ENCODE peak calls at places on chromosome 18, in nine cellular contexts. P is psoas muscle; A is transverse colon; O is right lobe of liver; Z is colonic mucosa; Y is thoracic aorta; G is heart left ventricle; E is stomach; V is CD4-positive, alpha-beta memory T cell. S is an unnamed sample. For H3K27me3, the result is how much of the 10 kb centered on the place peaks cover.

GRCh38 chr18:74281639-74282358 is 10.0 kb downstream of the CYB5A start:
- DNase-seq in P (peak), A (peak), O (no peak), Z (peak), Y (no peak), G (no peak), E (no peak), V (no peak), S (no peak)

GRCh38 chr18:27887287-27887686 is 289.6 kb downstream of the CDH2 start:
- DNase-seq in P (no peak), A (no peak), O (no peak), Z (no peak), Y (no peak), G (no peak), E (no peak), V (no peak), S (no peak)

GRCh38 chr18:68431922-68432198 is 283.0 kb downstream of the TMX3 start:
- DNase-seq in P (no peak), A (no peak), O (no peak), Z (no peak), Y (no peak), G (no peak), E (no peak), V (no peak), S (no peak)

GRCh38 chr18:61690418-61691138 is 202.2 kb downstream of the RNF152 start:
- DNase-seq in P (no peak), A (no peak), O (peak), Z (peak), Y (no peak), G (no peak), E (no peak), V (no peak), S (no peak)

GRCh38 chr18:34595673-34596072 is 114.4 kb upstream of the DTNA start:
- DNase-seq in P (no peak), A (no peak), O (no peak), Z (no peak), Y (no peak), G (no peak), E (no peak), V (no peak), S (no peak)

GRCh38 chr18:45666520-45666919 is 51.2 kb downstream of the SLC14A2 start:
- DNase-seq in P (no peak), A (no peak), O (no peak), Z (no peak), Y (no peak), G (no peak), E (no peak), V (peak), S (no peak)

GRCh38 chr18:37502601-37503000 is 63.0 kb downstream of the CELF4 start:
- DNase-seq in P (no peak), A (no peak), O (no peak), Z (no peak), Y (no peak), G (no peak), E (no peak), V (no peak), S (no peak)

GRCh38 chr18:33946322-33946721 is 278.4 kb downstream of the NOL4 start:
- DNase-seq in P (no peak), A (no peak), O (no peak), Z (no peak), Y (no peak), G (no peak), E (no peak), V (no peak), S (no peak)

GRCh38 chr18:59961086-59961485 is 61.3 kb downstream of the PMAIP1 start:
- DNase-seq in P (no peak), A (peak), O (no peak), Z (no peak), Y (no peak), G (no peak), E (no peak), V (no peak), S (no peak)

GRCh38 chr18:33676593-33676992 is 98.6 kb downstream of the ASXL3 start:
- DNase-seq in P (no peak), A (no peak), O (no peak), Z (no peak), Y (no peak), G (no peak), E (no peak), V (no peak), S (no peak)

GRCh38 chr18:61333746-61334490 is 688 bp downstream of the CDH20 start:
- DNase-seq in P (no peak), A (no peak), O (no peak), Z (no peak), Y (no peak), G (no peak), E (no peak), V (no peak), S (no peak)

GRCh38 chr18:2494921-2495320 is 76.4 kb downstream of the METTL4 start:
- DNase-seq in P (no peak), A (no peak), O (no peak), Z (no peak), Y (no peak), G (no peak), E (no peak), V (no peak), S (no peak)

GRCh38 chr18:58501033-58501432 is 127.9 kb downstream of the ALPK2 start:
- DNase-seq in P (no peak), A (no peak), O (no peak), Z (no peak), Y (no peak), G (no peak), E (no peak), V (no peak), S (no peak)

GRCh38 chr18:3057526-3057925 is 44.6 kb upstream of the LPIN2 start:
- DNase-seq in P (no peak), A (no peak), O (no peak), Z (no peak), Y (no peak), G (no peak), E (no peak), V (no peak), S (no peak)

GRCh38 chr18:26233208-26233607 is 7.0 kb downstream of the TAF4B start:
- DNase-seq in P (no peak), A (no peak), O (no peak), Z (no peak), Y (no peak), G (no peak), E (no peak), V (no peak), S (no peak)

GRCh38 chr18:26624443-26624842 is 76.1 kb upstream of the KCTD1 start:
- DNase-seq in P (no peak), A (no peak), O (no peak), Z (no peak), Y (no peak), G (no peak), E (no peak), V (no peak), S (no peak)

GRCh38 chr18:59229191-59229590 is 9.2 kb downstream of the GRP start:
- DNase-seq in P (no peak), A (no peak), O (no peak), Z (no peak), Y (no peak), G (no peak), E (no peak), V (no peak), S (no peak)

GRCh38 chr18:21314721-21315120 is 72.7 kb downstream of the GREB1L start:
- DNase-seq in P (no peak), A (no peak), O (no peak), Z (no peak), Y (no peak), G (no peak), E (no peak), V (no peak), S (no peak)

GRCh38 chr18:44880170-44880569 is 199.5 kb downstream of the SETBP1 start:
- DNase-seq in P (no peak), A (no peak), O (no peak), Z (no peak), Y (no peak), G (no peak), E (no peak), V (no peak), S (no peak)

GRCh38 chr18:9814431-9814830 is 71.3 kb upstream of the TXNDC2 start:
- DNase-seq in P (no peak), A (no peak), O (no peak), Z (no peak), Y (no peak), G (no peak), E (no peak), V (no peak), S (no peak)

GRCh38 chr18:80238651-80239260 is 8.6 kb downstream of the PARD6G start:
- DNase-seq in P (no peak), A (no peak), O (no peak), Z (no peak), Y (no peak), G (no peak), E (no peak), V (no peak), S (no peak)

GRCh38 chr18:56563568-56563967 is 74.8 kb downstream of the TXNL1 start:
- DNase-seq in P (no peak), A (no peak), O (no peak), Z (no peak), Y (no peak), G (no peak), E (no peak), V (no peak), S (no peak)

GRCh38 chr18:63470751-63471150 is 6.0 kb upstream of the SERPINB5 start:
- DNase-seq in P (no peak), A (no peak), O (no peak), Z (no peak), Y (no peak), G (no peak), E (no peak), V (no peak), S (no peak)

GRCh38 chr18:10526211-10526949 is 553 bp downstream of the NAPG start:
- DNase-seq in P (peak), A (peak), O (peak), Z (peak), Y (no peak), G (peak), E (peak), V (no peak), S (peak)

GRCh38 chr18:56323673-56324072 is 314.7 kb downstream of the TXNL1 start:
- DNase-seq in P (no peak), A (no peak), O (no peak), Z (no peak), Y (no peak), G (no peak), E (no peak), V (no peak), S (no peak)

GRCh38 chr18:39173022-39173421 is 1607.4 kb upstream of the CELF4 start:
- DNase-seq in P (no peak), A (no peak), O (no peak), Z (no peak), Y (no peak), G (no peak), E (no peak), V (no peak), S (no peak)

GRCh38 chr18:21270453-21270852 is 28.4 kb downstream of the GREB1L start:
- DNase-seq in P (no peak), A (no peak), O (no peak), Z (no peak), Y (no peak), G (no peak), E (no peak), V (no peak), S (no peak)

GRCh38 chr18:69948919-69949537 is 1.4 kb upstream of the CD226 start:
- DNase-seq in P (no peak), A (peak), O (peak), Z (peak), Y (peak), G (peak), E (peak), V (no peak), S (no peak)

GRCh38 chr18:36183987-36184386 is 3.3 kb upstream of the MOCOS start:
- DNase-seq in P (no peak), A (no peak), O (no peak), Z (no peak), Y (no peak), G (no peak), E (no peak), V (no peak), S (no peak)

GRCh38 chr18:9808530-9809241 is 77.1 kb upstream of the TXNDC2 start:
- DNase-seq in P (no peak), A (no peak), O (no peak), Z (no peak), Y (no peak), G (no peak), E (no peak), V (no peak), S (no peak)

GRCh38 chr18:8450898-8451665 is 158.2 kb upstream of the RAB12 start:
- DNase-seq in P (no peak), A (no peak), O (no peak), Z (no peak), Y (no peak), G (peak), E (no peak), V (no peak), S (no peak)

GRCh38 chr18:70553961-70554325 is 265.1 kb downstream of the SOCS6 start:
- DNase-seq in P (no peak), A (no peak), O (no peak), Z (no peak), Y (no peak), G (no peak), E (no peak), V (no peak), S (no peak)

GRCh38 chr18:10059610-10060468 is 146.0 kb downstream of the VAPA start:
- DNase-seq in P (no peak), A (no peak), O (no peak), Z (no peak), Y (no peak), G (peak), E (no peak), V (no peak), S (no peak)

GRCh38 chr18:27428716-27429475 is 243.8 kb upstream of the CHST9 start:
- DNase-seq in P (no peak), A (no peak), O (no peak), Z (no peak), Y (no peak), G (no peak), E (no peak), V (no peak), S (no peak)

GRCh38 chr18:46575851-46576250 is 81.2 kb downstream of the LOXHD1 start:
- DNase-seq in P (no peak), A (no peak), O (no peak), Z (no peak), Y (no peak), G (no peak), E (no peak), V (no peak), S (no peak)

GRCh38 chr18:58143391-58143790 is 99.4 kb downstream of the NEDD4L start:
- DNase-seq in P (no peak), A (no peak), O (no peak), Z (no peak), Y (no peak), G (no peak), E (no peak), V (no peak), S (no peak)

GRCh38 chr18:49730951-49731391 is 82.4 kb downstream of the ACAA2 start:
- DNase-seq in P (no peak), A (no peak), O (no peak), Z (no peak), Y (no peak), G (no peak), E (no peak), V (no peak), S (no peak)

GRCh38 chr18:13221821-13222220 is 3.3 kb downstream of the LDLRAD4 start:
- DNase-seq in P (peak), A (peak), O (no peak), Z (peak), Y (no peak), G (peak), E (no peak), V (no peak), S (no peak)
- H3K27me3 ChIP-seq in P (under half), A (under half), O (under half), Z (under half), Y (under half), G (under half), E (under half), V (under half), S (under half)

GRCh38 chr18:23689616-23690504 is 607 bp downstream of the LAMA3 start:
- DNase-seq in P (no peak), A (no peak), O (peak), Z (peak), Y (no peak), G (peak), E (peak), V (no peak), S (no peak)

GRCh38 chr18:23693849-23694248 is 4.6 kb downstream of the LAMA3 start:
- DNase-seq in P (no peak), A (peak), O (no peak), Z (no peak), Y (no peak), G (no peak), E (peak), V (no peak), S (no peak)

GRCh38 chr18:23688528-23688927 is 725 bp upstream of the LAMA3 start:
- DNase-seq in P (no peak), A (no peak), O (no peak), Z (no peak), Y (no peak), G (no peak), E (no peak), V (no peak), S (no peak)

GRCh38 chr18:23689031-23689615 is at the start of gene LAMA3:
- DNase-seq in P (peak), A (peak), O (peak), Z (peak), Y (no peak), G (peak), E (peak), V (peak), S (peak)

GRCh38 chr18:23690505-23691068 is 1.3 kb downstream of the LAMA3 start:
- DNase-seq in P (no peak), A (no peak), O (no peak), Z (no peak), Y (no peak), G (no peak), E (no peak), V (no peak), S (no peak)
- H3K27me3 ChIP-seq in P (under half), A (under half), O (under half), Z (under half), Y (under half), G (under half), E (under half), V (under half), S (under half)

GRCh38 chr18:50989711-50990110 is 21.9 kb downstream of the ELAC1 start:
- DNase-seq in P (no peak), A (no peak), O (no peak), Z (no peak), Y (no peak), G (no peak), E (no peak), V (no peak), S (no peak)
- H3K27me3 ChIP-seq in P (under half), A (under half), O (under half), Z (under half), Y (under half), G (under half), E (under half), V (under half), S (under half)

GRCh38 chr18:78891185-78891762 is 88.3 kb upstream of the SALL3 start:
- DNase-seq in P (no peak), A (no peak), O (no peak), Z (no peak), Y (no peak), G (no peak), E (no peak), V (no peak), S (no peak)
- H3K27me3 ChIP-seq in P (under half), A (under half), O (under half), Z (under half), Y (under half), G (under half), E (under half), V (under half), S (under half)

GRCh38 chr18:48215876-48216638 is 193.1 kb downstream of the ZBTB7C start:
- DNase-seq in P (no peak), A (no peak), O (no peak), Z (no peak), Y (no peak), G (no peak), E (no peak), V (no peak), S (no peak)
- H3K27me3 ChIP-seq in P (under half), A (under half), O (under half), Z (under half), Y (under half), G (under half), E (under half), V (under half), S (under half)

GRCh38 chr18:78970774-78971333 is 8.8 kb upstream of the SALL3 start:
- DNase-seq in P (no peak), A (no peak), O (no peak), Z (no peak), Y (no peak), G (no peak), E (no peak), V (no peak), S (no peak)
- H3K27me3 ChIP-seq in P (half or more), A (half or more), O (under half), Z (under half), Y (under half), G (under half), E (under half), V (under half), S (under half)